ENCODE peak calls at places on chromosome 11, in four cellular contexts. L is AG09309, W is heart left ventricle, T is Peyer's patch. O is an unnamed sample.

GRCh38 chr11:44016129-44016528 is 31.7 kb upstream of the ACCSL start:
- DNase-seq in L (no peak), W (peak), T (no peak), O (peak)

GRCh38 chr11:19597194-19597593 is 115.4 kb upstream of the NAV2 start:
- DNase-seq in L (peak), T (no peak), W (no peak), O (peak)

GRCh38 chr11:9120659-9121350 is 29.4 kb upstream of the SCUBE2 start:
- DNase-seq in W (no peak), T (no peak), L (no peak), O (no peak)

GRCh38 chr11:125275905-125276634 is 111.5 kb downstream of the PKNOX2 start:
- DNase-seq in W (no peak), T (no peak), L (no peak), O (peak)

GRCh38 chr11:12126352-12127019 is 16.1 kb downstream of the MICAL2 start:
- DNase-seq in T (no peak), W (no peak), L (no peak), O (peak)

GRCh38 chr11:34252651-34253050 is 105.2 kb downstream of the ABTB2 start:
- DNase-seq in L (no peak), W (no peak), T (no peak), O (no peak)

GRCh38 chr11:114059984-114060401 is 482 bp downstream of the ZBTB16 start:
- DNase-seq in T (peak), W (no peak), L (no peak), O (peak)

GRCh38 chr11:46222485-46223251 is 54.8 kb upstream of the CREB3L1 start:
- DNase-seq in W (no peak), T (no peak), L (no peak), O (no peak)

GRCh38 chr11:3101921-3102640 is 44.9 kb upstream of the CARS1 start:
- DNase-seq in W (no peak), L (no peak), T (no peak), O (no peak)

GRCh38 chr11:23288001-23288783 is 427.9 kb upstream of the CCDC179 start:
- DNase-seq in W (no peak), T (no peak), L (peak), O (no peak)

GRCh38 chr11:70205766-70206165 is 2.7 kb downstream of the FADD start:
- DNase-seq in L (no peak), W (no peak), T (no peak), O (no peak)

GRCh38 chr11:123526027-123526805 is 96.1 kb downstream of the GRAMD1B start:
- DNase-seq in T (peak), L (no peak), W (no peak), O (no peak)

GRCh38 chr11:88689548-88690240 is 352.2 kb upstream of the CTSC start:
- DNase-seq in L (no peak), W (no peak), T (no peak), O (no peak)

GRCh38 chr11:110896358-110896757 is 184.1 kb upstream of the ARHGAP20 start:
- DNase-seq in L (peak), W (no peak), T (no peak), O (peak)

GRCh38 chr11:71425851-71426250 is 22.3 kb downstream of the DHCR7 start:
- DNase-seq in W (no peak), L (no peak), T (no peak), O (no peak)

GRCh38 chr11:71423181-71423790 is 24.9 kb downstream of the DHCR7 start:
- DNase-seq in T (no peak), W (no peak), L (no peak), O (no peak)

GRCh38 chr11:71425409-71425808 is 22.8 kb downstream of the DHCR7 start:
- DNase-seq in L (no peak), W (no peak), T (no peak), O (no peak)

GRCh38 chr11:71428861-71429435 is 19.2 kb downstream of the DHCR7 start:
- DNase-seq in T (no peak), W (no peak), L (no peak), O (no peak)

GRCh38 chr11:71426413-71426812 is 21.8 kb downstream of the DHCR7 start:
- DNase-seq in L (no peak), T (no peak), W (no peak), O (peak)
- TF ChIP-seq CTCF in L (peak), T (no peak), W (no peak), O (no peak)

GRCh38 chr11:27721505-27722116 is 21.4 kb upstream of the BDNF start:
- DNase-seq in L (no peak), W (no peak), T (no peak), O (no peak)

GRCh38 chr11:27723685-27724084 is 23.4 kb upstream of the BDNF start:
- DNase-seq in L (no peak), T (no peak), W (no peak), O (no peak)

GRCh38 chr11:27722117-27722844 is 22.0 kb upstream of the BDNF start:
- DNase-seq in L (no peak), W (no peak), T (no peak), O (peak)

GRCh38 chr11:27720277-27720830 is 20.1 kb upstream of the BDNF start:
- DNase-seq in T (no peak), L (no peak), W (peak), O (peak)

DNA sequence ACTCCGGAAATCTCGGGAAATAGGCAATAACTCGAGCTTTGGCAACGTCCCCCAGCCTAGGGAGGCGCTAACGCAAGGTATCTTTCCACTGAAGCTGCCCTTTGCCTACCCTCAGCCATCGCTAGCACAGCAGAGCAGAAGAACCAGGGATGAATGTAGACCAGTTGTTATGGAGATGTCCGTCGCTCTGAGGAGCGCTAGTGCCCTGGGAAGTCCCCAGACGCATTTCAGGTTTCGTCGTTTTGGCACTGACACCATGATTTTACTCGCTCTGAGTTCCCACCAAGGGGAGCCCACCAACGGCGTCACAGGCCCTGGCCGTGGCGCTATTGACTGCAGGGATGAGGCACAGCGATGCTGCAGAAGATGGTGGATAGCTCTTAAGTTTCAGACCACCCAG is 22.7 kb upstream of the BDNF start:
- DNase-seq in W (no peak), T (no peak), L (no peak), O (no peak)
- TF ChIP-seq CTCF in W (no peak), T (no peak), L (peak), O (no peak)

GRCh38 chr11:17722000-17722643 is 2.8 kb downstream of the MYOD1 start:
- DNase-seq in T (no peak), L (no peak), W (no peak), O (peak)
- TF ChIP-seq CTCF in T (no peak), L (peak), W (no peak), O (peak)

DNA sequence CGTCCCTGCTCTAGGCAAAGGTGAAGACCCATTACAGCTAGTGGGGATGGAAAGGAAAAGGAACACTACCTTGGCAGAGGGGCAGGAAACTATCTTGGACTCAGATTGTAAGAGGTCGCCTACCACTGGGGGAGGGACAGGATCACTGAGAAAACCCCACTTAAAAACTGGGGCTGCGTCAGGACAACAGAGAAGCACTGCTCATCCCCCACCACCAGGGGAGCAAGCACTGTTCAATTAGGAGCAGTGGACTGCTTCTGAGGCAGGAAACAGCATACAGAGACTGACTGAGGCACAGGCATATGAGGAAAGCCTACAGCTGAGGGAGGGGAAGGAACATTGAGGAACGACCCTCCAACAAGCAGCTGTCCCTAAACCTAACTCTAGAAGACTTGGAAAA is 20.8 kb upstream of the DLAT start:
- DNase-seq in T (no peak), W (no peak), L (no peak), O (no peak)
- TF ChIP-seq CTCF in T (no peak), W (no peak), L (peak), O (peak)